ENCODE peak calls at places on chromosomes 6 and 20, in five cellular contexts. Y is K562, J is A549, M is HepG2, E is GM12878. V is an unnamed sample.

GRCh38 chr6:123619156-123619555 is 17.6 kb downstream of the TRDN start:
- DNase-seq in Y (no peak), J (no peak), M (peak; percentile 4), E (no peak), V (no peak)

GRCh38 chr20:7608246-7608645 is 332.0 kb downstream of the HAO1 start:
- DNase-seq in Y (no peak), J (no peak), M (no peak), E (no peak), V (no peak)

GRCh38 chr6:37816599-37817375 is 2.7 kb upstream of the ZFAND3 start:
- DNase-seq in Y (no peak), J (no peak), M (peak; percentile 22), E (no peak), V (no peak)

GRCh38 chr6:129489215-129489765 is 220.7 kb downstream of the ARHGAP18 start:
- DNase-seq in Y (no peak), J (no peak), M (no peak), E (no peak), V (no peak)

GRCh38 chr6:90135672-90136071 is 161.0 kb downstream of the BACH2 start:
- DNase-seq in Y (no peak), J (peak; percentile 6), M (no peak), E (no peak), V (no peak)

GRCh38 chr6:68071740-68072139 is 563.3 kb upstream of the ADGRB3 start:
- DNase-seq in Y (no peak), J (no peak), M (no peak), E (no peak), V (no peak)

GRCh38 chr6:121237859-121238258 is 96.4 kb downstream of the TBC1D32 start:
- DNase-seq in Y (no peak), J (no peak), M (no peak), E (no peak), V (no peak)

GRCh38 chr6:169445661-169446581 is 192.3 kb upstream of the THBS2 start:
- DNase-seq in Y (no peak), J (no peak), M (no peak), E (no peak), V (no peak)

GRCh38 chr20:45338121-45339030 is 9.8 kb downstream of the SDC4 start:
- DNase-seq in Y (no peak), J (no peak), M (peak; percentile 74), E (no peak), V (no peak)

GRCh38 chr20:33604084-33604990 is 57.8 kb upstream of the C20orf144 start:
- DNase-seq in Y (no peak), J (no peak), M (no peak), E (no peak), V (no peak)

GRCh38 chr6:125913864-125914351 is 42.7 kb upstream of the HINT3 start:
- DNase-seq in Y (no peak), J (peak; percentile 93), M (no peak), E (no peak), V (no peak)

GRCh38 chr20:48283470-48284110 is 498.3 kb upstream of the SULF2 start:
- DNase-seq in Y (no peak), J (peak; percentile 45), M (peak; percentile 82), E (no peak), V (no peak)

GRCh38 chr20:43590036-43590391 is 723 bp upstream of the IFT52 start:
- DNase-seq in Y (no peak), J (no peak), M (peak; percentile 30), E (no peak), V (peak; percentile 50)

GRCh38 chr6:13427838-13428527 is 59.4 kb downstream of the GFOD1 start:
- DNase-seq in Y (no peak), J (no peak), M (no peak), E (peak; percentile 98), V (no peak)

GRCh38 chr6:43296780-43297494 is 1.1 kb upstream of the SLC22A7 start:
- DNase-seq in Y (no peak), J (no peak), M (no peak), E (no peak), V (no peak)

GRCh38 chr20:32685541-32686529 is 12.1 kb upstream of the C20orf203 start:
- DNase-seq in Y (no peak), J (no peak), M (peak; percentile 100), E (no peak), V (no peak)

GRCh38 chr20:29314294-29314693 is 1943.2 kb upstream of the DEFB115 start:
- DNase-seq in Y (no peak), J (no peak), M (no peak), E (no peak), V (no peak)

GRCh38 chr6:19478992-19479391 is 358.2 kb upstream of the ID4 start:
- DNase-seq in Y (no peak), J (no peak), M (no peak), E (no peak), V (no peak)

GRCh38 chr6:30881987-30882763 is 2.1 kb upstream of the DDR1 start:
- DNase-seq in Y (no peak), J (no peak), M (no peak), E (no peak), V (no peak)

GRCh38 chr6:43705996-43706395 is 18.4 kb upstream of the MRPS18A start:
- DNase-seq in Y (no peak), J (no peak), M (no peak), E (no peak), V (no peak)

GRCh38 chr6:22079788-22080187 is 217.0 kb downstream of the PRL start:
- DNase-seq in Y (no peak), J (no peak), M (no peak), E (no peak), V (no peak)

GRCh38 chr6:130825772-130826441 is 1.3 kb upstream of the SMLR1 start:
- DNase-seq in Y (no peak), J (no peak), M (no peak), E (no peak), V (peak; percentile 56)

GRCh38 chr6:138431276-138432062 is 27.4 kb downstream of the HEBP2 start:
- DNase-seq in Y (no peak), J (no peak), M (no peak), E (no peak), V (no peak)

GRCh38 chr6:166440106-166440505 is 57.4 kb upstream of the MPC1 start:
- DNase-seq in Y (no peak), J (no peak), M (no peak), E (no peak), V (no peak)

GRCh38 chr6:14455442-14455841 is 337.9 kb downstream of the CD83 start:
- DNase-seq in Y (no peak), J (no peak), M (no peak), E (no peak), V (no peak)

GRCh38 chr6:166446146-166446545 is 63.4 kb upstream of the MPC1 start:
- DNase-seq in Y (no peak), J (no peak), M (no peak), E (no peak), V (no peak)

GRCh38 chr6:511488-512137 is 120.1 kb downstream of the IRF4 start:
- DNase-seq in Y (no peak), J (no peak), M (no peak), E (no peak), V (no peak)

GRCh38 chr6:166304106-166304505 is 4.1 kb downstream of the PRR18 start:
- DNase-seq in Y (no peak), J (no peak), M (no peak), E (no peak), V (no peak)

GRCh38 chr6:122381494-122382083 is 17.9 kb upstream of the HSF2 start:
- DNase-seq in Y (peak; percentile 60), J (peak; percentile 67), M (peak; percentile 69), E (peak; percentile 7), V (peak; percentile 29)

DNA sequence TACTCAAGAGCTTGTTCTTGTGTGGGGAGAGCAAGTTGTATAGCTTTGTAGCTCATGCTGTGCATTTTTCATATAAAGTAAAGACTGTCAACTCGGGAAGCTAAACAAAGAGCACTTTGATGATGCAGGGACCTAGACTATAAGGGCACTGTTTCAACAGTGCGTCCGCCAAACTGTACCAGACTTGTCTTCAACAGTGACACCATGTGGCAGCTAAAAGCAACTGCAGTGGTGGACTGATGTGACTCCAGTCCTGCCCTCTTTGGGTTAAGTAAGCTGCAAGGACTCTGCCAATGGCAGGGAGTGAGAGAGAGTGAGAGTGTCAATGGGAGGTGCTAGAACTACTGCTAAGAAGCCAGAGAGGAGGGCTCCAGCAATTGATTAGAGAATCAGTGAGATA is 48.1 kb upstream of the MC3R start:
- DNase-seq in Y (peak; percentile 49), J (peak; percentile 48), M (peak; percentile 10), E (no peak), V (no peak)
- TF ChIP-seq CTCF in Y (peak; percentile 64), J (no peak), M (peak; percentile 50), E (peak; percentile 23), V (peak; percentile 56)

GRCh38 chr6:146194434-146194833 is 165.6 kb downstream of the GRM1 start:
- DNase-seq in Y (no peak), J (no peak), M (no peak), E (no peak), V (no peak)
- TF ChIP-seq KDM1A in Y (no peak), J (no peak), M (no peak), E (no peak), V (no peak)

GRCh38 chr6:128124713-128125112 is 223.9 kb upstream of the THEMIS start:
- DNase-seq in Y (no peak), J (peak; percentile 18), M (peak; percentile 69), E (no peak), V (no peak)
- TF ChIP-seq CTCF in Y (no peak), J (no peak), M (no peak), E (no peak), V (no peak)

GRCh38 chr6:134516582-134516981 is 198.7 kb upstream of the SGK1 start:
- DNase-seq in Y (no peak), J (no peak), M (no peak), E (no peak), V (no peak)

GRCh38 chr6:134519456-134519855 is 201.5 kb upstream of the SGK1 start:
- DNase-seq in Y (no peak), J (no peak), M (no peak), E (peak; percentile 4), V (no peak)

GRCh38 chr6:134517863-134518262 is 200.0 kb upstream of the SGK1 start:
- DNase-seq in Y (no peak), J (no peak), M (no peak), E (no peak), V (no peak)

GRCh38 chr6:134515976-134516375 is 198.1 kb upstream of the SGK1 start:
- DNase-seq in Y (no peak), J (no peak), M (no peak), E (no peak), V (no peak)

GRCh38 chr6:134517145-134517658 is 199.3 kb upstream of the SGK1 start:
- DNase-seq in Y (no peak), J (peak; percentile 83), M (peak; percentile 69), E (no peak), V (peak; percentile 53)
- TF ChIP-seq KDM1A in Y (no peak), J (no peak), M (no peak), E (no peak), V (no peak)

DNA sequence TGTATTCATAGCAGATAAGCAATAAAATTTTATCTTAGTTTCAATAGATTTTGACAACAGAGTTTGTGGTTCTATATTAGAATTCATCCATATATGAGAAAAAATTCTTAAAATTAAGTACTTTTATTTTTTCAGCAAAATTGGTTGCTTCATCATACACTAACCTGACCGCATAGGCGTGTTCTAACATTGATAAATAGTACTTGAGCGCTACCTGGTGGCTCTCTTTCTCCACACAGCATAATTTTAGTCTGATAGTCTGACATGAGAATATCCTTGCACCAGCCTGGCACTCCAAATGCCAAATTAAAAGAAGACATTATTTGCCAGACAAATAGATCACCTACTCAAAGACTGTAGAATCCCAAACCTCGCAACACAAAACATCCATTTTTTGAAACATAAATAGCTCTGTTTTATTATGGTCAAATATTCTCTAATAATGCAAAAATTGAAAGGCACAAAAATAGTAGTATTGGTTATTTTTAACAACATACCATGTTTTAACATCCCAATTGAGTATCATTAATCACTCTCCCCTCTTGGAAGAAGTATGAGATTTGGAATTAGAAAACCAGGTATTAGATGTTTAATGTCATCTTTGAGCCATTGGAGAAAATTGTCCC is 33.0 kb upstream of the FILIP1 start:
- DNase-seq in Y (peak; percentile 28), J (peak; percentile 77), M (peak; percentile 56), E (peak; percentile 40), V (no peak)
- TF ChIP-seq CTCF in Y (peak; percentile 64), J (peak; percentile 70), M (peak; percentile 76), E (peak; percentile 61), V (no peak)

V was measured in H1.